ENCODE peak calls at places on chromosome 14, in ten cellular contexts. D is BJ; K is cardiac muscle cell; O is NCI-H146; A is LoVo; Z is prostate gland; M is stimulated activated CD4-positive, alpha-beta T cell treated with anti-CD3 and anti-CD28 coated beads, Interleukin-4, amount 100 ng/mL, for 1 hour; N is mesendoderm; G is AG08395; L is NCI-H1694 treated with DMSO at 0.1 percent for 48 hours. P is an unnamed sample.

GRCh38 chr14:95498622-95499353 is 17.7 kb downstream of the SYNE3 start:
- DNase-seq in D (no peak), G (no peak), O (no peak), N (no peak), M (no peak), A (no peak), Z (no peak), K (no peak), L (peak; percentile 52), P (no peak)

GRCh38 chr14:42192659-42193425 is 586.2 kb downstream of the LRFN5 start:
- DNase-seq in K (no peak), O (no peak), Z (peak; percentile 9), L (no peak), D (peak; percentile 97), M (no peak), N (peak; percentile 12), G (peak; percentile 68), A (peak; percentile 81), P (peak; percentile 45)

GRCh38 chr14:101350710-101351109 is 210.6 kb upstream of the DIO3 start:
- DNase-seq in L (no peak), G (no peak), K (no peak), N (no peak), O (no peak), M (no peak), D (no peak), Z (no peak), A (no peak), P (no peak)

GRCh38 chr14:68929623-68930307 is 49.3 kb downstream of the ACTN1 start:
- DNase-seq in D (no peak), A (no peak), Z (no peak), L (no peak), G (no peak), K (peak; percentile 82), O (no peak), N (no peak), M (no peak), P (no peak)

GRCh38 chr14:104600805-104601204 is 3.8 kb downstream of the TMEM179 start:
- DNase-seq in O (no peak), D (no peak), L (no peak), G (no peak), A (no peak), K (no peak), M (no peak), Z (no peak), N (no peak), P (no peak)

GRCh38 chr14:92154283-92154942 is 32.6 kb downstream of the CPSF2 start:
- DNase-seq in D (no peak), L (no peak), G (peak; percentile 15), Z (no peak), M (no peak), N (no peak), K (no peak), O (peak; percentile 1), A (no peak), P (no peak)

GRCh38 chr14:100889641-100890040 is 13.9 kb downstream of the RTL1 start:
- DNase-seq in G (no peak), L (no peak), M (no peak), Z (no peak), N (no peak), A (no peak), O (no peak), D (no peak), K (no peak), P (no peak)

GRCh38 chr14:81406863-81407262 is 6.7 kb upstream of the STON2 start:
- DNase-seq in Z (no peak), O (peak; percentile 11), L (no peak), M (no peak), N (no peak), G (peak; percentile 29), D (no peak), K (no peak), A (no peak), P (peak; percentile 98)

GRCh38 chr14:64760146-64760755 is 56.0 kb downstream of the PLEKHG3 start:
- DNase-seq in O (peak; percentile 18), L (peak; percentile 56), A (peak; percentile 19), K (peak; percentile 62), G (peak; percentile 48), M (peak; percentile 62), Z (no peak), D (no peak), N (peak; percentile 65), P (peak; percentile 23)

GRCh38 chr14:75837151-75837787 is 144.5 kb downstream of the TGFB3 start:
- DNase-seq in L (no peak), M (no peak), O (no peak), D (no peak), N (no peak), Z (no peak), K (no peak), A (no peak), G (no peak), P (no peak)

GRCh38 chr14:95189400-95190162 is 32.3 kb upstream of the DICER1 start:
- DNase-seq in K (peak; percentile 62), G (no peak), L (peak; percentile 92), M (no peak), O (no peak), N (no peak), A (no peak), D (no peak), Z (no peak), P (peak; percentile 75)

GRCh38 chr14:58488550-58488949 is 61.0 kb downstream of the KIAA0586 start:
- DNase-seq in M (no peak), O (no peak), L (no peak), Z (no peak), G (peak; percentile 15), D (no peak), K (no peak), A (no peak), N (peak; percentile 37), P (peak; percentile 55)

GRCh38 chr14:22432348-22432976 is 156.6 kb downstream of the DAD1 start:
- DNase-seq in A (peak; percentile 90), K (peak; percentile 36), D (peak; percentile 29), G (peak; percentile 75), O (no peak), Z (peak; percentile 68), L (no peak), N (no peak), M (no peak), P (peak; percentile 93)

GRCh38 chr14:62143235-62143634 is 381.0 kb downstream of the SNAPC1 start:
- DNase-seq in N (no peak), K (no peak), G (peak; percentile 5), M (no peak), A (no peak), O (no peak), D (no peak), L (no peak), Z (no peak), P (no peak)

GRCh38 chr14:100738704-100739131 is 12.0 kb downstream of the DLK1 start:
- DNase-seq in A (no peak), L (no peak), D (no peak), G (no peak), O (no peak), Z (no peak), K (no peak), M (no peak), N (no peak), P (no peak)

GRCh38 chr14:96051642-96052540 is 12.7 kb downstream of the C14orf132 start:
- DNase-seq in L (peak; percentile 22), Z (no peak), N (peak; percentile 73), A (peak; percentile 14), M (no peak), O (peak; percentile 5), G (no peak), D (no peak), K (no peak), P (no peak)

GRCh38 chr14:95356245-95356850 is 36.6 kb upstream of the CLMN start:
- DNase-seq in D (no peak), G (no peak), Z (no peak), L (no peak), M (no peak), N (no peak), K (peak; percentile 15), A (no peak), O (no peak), P (peak; percentile 15)

GRCh38 chr14:76784881-76785280 is 23.6 kb downstream of the VASH1 start:
- DNase-seq in O (peak; percentile 71), D (no peak), K (peak; percentile 93), A (peak; percentile 51), Z (no peak), L (peak; percentile 98), M (peak; percentile 48), G (peak; percentile 96), N (peak; percentile 92), P (peak; percentile 87)

GRCh38 chr14:52185178-52185577 is 82.3 kb upstream of the PTGDR start:
- DNase-seq in G (no peak), Z (no peak), L (no peak), O (no peak), K (no peak), N (no peak), M (no peak), A (no peak), D (no peak), P (no peak)

GRCh38 chr14:54617467-54617866 is 50.5 kb downstream of the SAMD4A start:
- DNase-seq in M (no peak), N (no peak), A (no peak), O (no peak), L (no peak), K (no peak), G (peak; percentile 48), Z (no peak), D (no peak), P (peak; percentile 18)

GRCh38 chr14:92665699-92666110 is 82.7 kb downstream of the LGMN start:
- DNase-seq in N (no peak), D (no peak), O (no peak), G (no peak), Z (no peak), L (no peak), K (no peak), M (no peak), A (no peak), P (no peak)

GRCh38 chr14:77406718-77407117 is 16.6 kb downstream of the NOXRED1 start:
- DNase-seq in K (no peak), D (no peak), N (no peak), Z (no peak), O (no peak), A (no peak), M (no peak), L (no peak), G (no peak), P (no peak)

GRCh38 chr14:89411976-89412375 is 5.1 kb downstream of the FOXN3 start:
- DNase-seq in Z (no peak), G (no peak), K (no peak), M (no peak), N (no peak), L (no peak), D (no peak), O (no peak), A (no peak), P (no peak)

GRCh38 chr14:89767861-89768268 is 186.7 kb downstream of the EFCAB11 start:
- DNase-seq in O (no peak), M (peak; percentile 51), L (peak; percentile 79), K (peak; percentile 35), Z (no peak), G (peak; percentile 51), N (peak; percentile 87), A (no peak), D (no peak), P (peak; percentile 41)

GRCh38 chr14:104868060-104868740 is 3.1 kb downstream of the CEP170B start:
- DNase-seq in M (no peak), A (no peak), Z (no peak), K (no peak), N (no peak), G (no peak), D (no peak), O (no peak), L (no peak), P (no peak)

P was measured in myocyte.